ENCODE peak calls at places on chromosomes 12 and 14, in ten cellular contexts. V, D, M, R, B, W, O, Z, H and G are unnamed samples.
A peak's percentile ranks its signal among the peaks of the same experiment; 100 is the strongest.

GRCh38 chr14:57492859-57493258 is 798 bp downstream of the CCDC198 start:
- DNase-seq in V (no peak), D (no peak), M (peak; percentile 38), R (no peak), B (no peak), W (no peak), O (no peak), Z (peak; percentile 37), H (no peak), G (peak; percentile 14)

GRCh38 chr14:90184571-90185266 is 71.6 kb upstream of the PSMC1 start:
- DNase-seq in V (no peak), D (peak; percentile 37), M (no peak), R (no peak), B (no peak), W (no peak), O (no peak), Z (no peak), H (no peak), G (peak; percentile 9)

GRCh38 chr12:40016960-40017359 is 88.9 kb downstream of the SLC2A13 start:
- DNase-seq in V (no peak), D (no peak), M (no peak), R (no peak), B (no peak), W (no peak), O (no peak), Z (peak; percentile 74), H (no peak), G (no peak)

GRCh38 chr12:53120685-53121525 is 17.6 kb downstream of the SOAT2 start:
- DNase-seq in V (no peak), D (no peak), M (no peak), R (no peak), B (no peak), W (no peak), O (no peak), Z (no peak), H (no peak), G (no peak)

GRCh38 chr12:13204428-13204827 is 7.9 kb downstream of the EMP1 start:
- DNase-seq in V (no peak), D (peak; percentile 21), M (no peak), R (no peak), B (no peak), W (no peak), O (no peak), Z (no peak), H (no peak), G (no peak)

GRCh38 chr12:128891856-128892255 is 38.6 kb downstream of the GLT1D1 start:
- DNase-seq in V (no peak), D (no peak), M (no peak), R (no peak), B (no peak), W (no peak), O (no peak), Z (no peak), H (no peak), G (peak; percentile 86)

GRCh38 chr12:9740109-9740750 is 7.3 kb upstream of the CLECL1 start:
- DNase-seq in V (no peak), D (no peak), M (no peak), R (no peak), B (no peak), W (no peak), O (no peak), Z (no peak), H (no peak), G (no peak)

GRCh38 chr14:94532462-94532861 is 23.2 kb upstream of the SERPINA12 start:
- DNase-seq in V (no peak), D (no peak), M (no peak), R (no peak), B (no peak), W (no peak), O (no peak), Z (no peak), H (no peak), G (no peak)

GRCh38 chr14:20435454-20436362 is at the start of gene KLHL33:
- DNase-seq in V (no peak), D (no peak), M (no peak), R (no peak), B (no peak), W (no peak), O (no peak), Z (no peak), H (no peak), G (no peak)

GRCh38 chr12:113130457-113131135 is 5.0 kb downstream of the RASAL1 start:
- DNase-seq in V (no peak), D (peak; percentile 56), M (no peak), R (no peak), B (peak; percentile 61), W (no peak), O (no peak), Z (peak; percentile 48), H (no peak), G (peak; percentile 81)

GRCh38 chr14:64758711-64759554 is 54.7 kb downstream of the PLEKHG3 start:
- DNase-seq in V (no peak), D (no peak), M (peak; percentile 93), R (no peak), B (no peak), W (peak; percentile 73), O (no peak), Z (peak; percentile 82), H (no peak), G (peak; percentile 92)

GRCh38 chr12:90211017-90211416 is 502.4 kb upstream of the ATP2B1 start:
- DNase-seq in V (no peak), D (no peak), M (peak; percentile 13), R (no peak), B (no peak), W (no peak), O (no peak), Z (peak; percentile 36), H (no peak), G (no peak)

GRCh38 chr14:99737451-99737951 is 53.4 kb downstream of the CYP46A1 start:
- DNase-seq in V (peak; percentile 85), D (no peak), M (peak; percentile 83), R (peak; percentile 89), B (peak; percentile 29), W (peak; percentile 87), O (no peak), Z (peak; percentile 64), H (no peak), G (no peak)

GRCh38 chr12:45852508-45852907 is 123.0 kb downstream of the ARID2 start:
- DNase-seq in V (no peak), D (no peak), M (no peak), R (no peak), B (no peak), W (peak; percentile 41), O (no peak), Z (no peak), H (no peak), G (no peak)

GRCh38 chr14:51473808-51474207 is 177.9 kb upstream of the FRMD6 start:
- DNase-seq in V (no peak), D (no peak), M (no peak), R (no peak), B (no peak), W (no peak), O (no peak), Z (no peak), H (no peak), G (no peak)

GRCh38 chr12:57766464-57767311 is at the start of gene CYP27B1:
- DNase-seq in V (peak; percentile 77), D (peak; percentile 79), M (no peak), R (no peak), B (no peak), W (no peak), O (no peak), Z (peak; percentile 54), H (no peak), G (peak; percentile 81)

GRCh38 chr12:120137833-120138232 is 21.3 kb upstream of the RAB35 start:
- DNase-seq in V (no peak), D (no peak), M (no peak), R (no peak), B (no peak), W (no peak), O (no peak), Z (no peak), H (no peak), G (no peak)

GRCh38 chr12:54941659-54942058 is 42.9 kb downstream of the TESPA1 start:
- DNase-seq in V (no peak), D (peak; percentile 71), M (no peak), R (no peak), B (peak; percentile 24), W (no peak), O (no peak), Z (no peak), H (no peak), G (no peak)

GRCh38 chr12:108234155-108234554 is 105.0 kb downstream of the CMKLR1 start:
- DNase-seq in V (no peak), D (no peak), M (no peak), R (peak; percentile 61), B (no peak), W (peak; percentile 29), O (no peak), Z (no peak), H (no peak), G (peak; percentile 39)

GRCh38 chr14:53663709-53664108 is 292.9 kb downstream of the BMP4 start:
- DNase-seq in V (no peak), D (peak; percentile 76), M (peak; percentile 16), R (no peak), B (no peak), W (no peak), O (no peak), Z (peak; percentile 50), H (no peak), G (peak; percentile 89)

GRCh38 chr12:121748218-121748570 is 35.6 kb downstream of the TMEM120B start:
- DNase-seq in V (no peak), D (no peak), M (no peak), R (no peak), B (no peak), W (no peak), O (no peak), Z (peak; percentile 92), H (no peak), G (no peak)

GRCh38 chr14:101474563-101475467 is 86.5 kb upstream of the DIO3 start:
- DNase-seq in V (peak; percentile 41), D (no peak), M (no peak), R (no peak), B (no peak), W (no peak), O (no peak), Z (no peak), H (peak; percentile 53), G (no peak)

GRCh38 chr14:103872492-103873113 is 25.2 kb upstream of the PPP1R13B start:
- DNase-seq in V (no peak), D (peak; percentile 40), M (no peak), R (no peak), B (no peak), W (no peak), O (no peak), Z (no peak), H (no peak), G (peak; percentile 68)

GRCh38 chr12:52358575-52359350 is 8.5 kb downstream of the KRT85 start:
- DNase-seq in V (no peak), D (no peak), M (no peak), R (no peak), B (no peak), W (no peak), O (no peak), Z (no peak), H (peak; percentile 55), G (peak; percentile 35)

GRCh38 chr12:52015393-52016081 is 8.8 kb downstream of the TAMALIN start:
- DNase-seq in V (no peak), D (no peak), M (no peak), R (no peak), B (no peak), W (no peak), O (no peak), Z (no peak), H (no peak), G (no peak)

GRCh38 chr14:103055693-103056092 is 1.7 kb downstream of the CDC42BPB start:
- DNase-seq in V (no peak), D (no peak), M (no peak), R (no peak), B (no peak), W (no peak), O (no peak), Z (no peak), H (no peak), G (no peak)

GRCh38 chr12:24011927-24012326 is 62.5 kb upstream of the SOX5 start:
- DNase-seq in V (no peak), D (no peak), M (no peak), R (no peak), B (no peak), W (no peak), O (no peak), Z (no peak), H (no peak), G (no peak)